ENCODE peak calls at places on chromosomes 13 and 19, in eight cellular contexts. N, X, T, S, P, D, E and V are unnamed samples.

GRCh38 chr13:87999791-88000190 is 328.6 kb downstream of the SLITRK5 start:
- DNase-seq in N (no peak), X (no peak), T (no peak), S (no peak), P (no peak), D (no peak), E (no peak), V (no peak)

GRCh38 chr19:14467816-14468215 is 7.3 kb downstream of the PTGER1 start:
- DNase-seq in N (no peak), X (no peak), T (no peak), S (no peak), P (no peak), D (no peak), E (no peak), V (no peak)

GRCh38 chr13:63700366-63700765 is 2284.7 kb upstream of the PCDH20 start:
- DNase-seq in N (no peak), X (no peak), T (no peak), S (no peak), P (no peak), D (no peak), E (no peak), V (no peak)

GRCh38 chr13:98549728-98550317 is 27.1 kb downstream of the STK24 start:
- DNase-seq in N (no peak), X (no peak), T (no peak), S (no peak), P (no peak), D (no peak), E (no peak), V (no peak)

GRCh38 chr13:30792257-30793000 is 57.1 kb downstream of the ALOX5AP start:
- DNase-seq in N (peak; percentile 56), X (peak; percentile 84), T (peak; percentile 75), S (peak; percentile 78), P (peak; percentile 68), D (peak; percentile 49), E (peak; percentile 71), V (no peak)

GRCh38 chr19:17658666-17659065 is 29.5 kb downstream of the UNC13A start:
- DNase-seq in N (no peak), X (no peak), T (no peak), S (no peak), P (no peak), D (peak; percentile 25), E (no peak), V (no peak)

GRCh38 chr13:33101835-33102234 is 85.6 kb downstream of the KL start:
- DNase-seq in N (no peak), X (no peak), T (no peak), S (no peak), P (no peak), D (no peak), E (no peak), V (no peak)

GRCh38 chr19:20078696-20079095 is 896 bp downstream of the ZNF90 start:
- DNase-seq in N (peak; percentile 16), X (peak; percentile 49), T (peak; percentile 67), S (peak; percentile 39), P (peak; percentile 49), D (peak; percentile 16), E (no peak), V (no peak)

GRCh38 chr19:13764821-13765394 is 586 bp downstream of the MRI1 start:
- DNase-seq in N (no peak), X (peak; percentile 91), T (peak; percentile 72), S (no peak), P (peak; percentile 66), D (no peak), E (peak; percentile 43), V (no peak)

GRCh38 chr13:22278336-22278929 is 607.6 kb downstream of the FGF9 start:
- DNase-seq in N (peak; percentile 55), X (no peak), T (no peak), S (peak; percentile 28), P (no peak), D (peak; percentile 64), E (peak; percentile 72), V (peak; percentile 49)

GRCh38 chr19:54451331-54451871 is 2.4 kb downstream of the LENG8 start:
- DNase-seq in N (no peak), X (no peak), T (no peak), S (no peak), P (peak; percentile 62), D (no peak), E (no peak), V (no peak)

GRCh38 chr19:19382118-19382517 is 23.4 kb upstream of the GATAD2A start:
- DNase-seq in N (no peak), X (no peak), T (no peak), S (no peak), P (no peak), D (no peak), E (no peak), V (no peak)

GRCh38 chr13:85864963-85865530 is 65.8 kb upstream of the SLITRK6 start:
- DNase-seq in N (no peak), X (no peak), T (no peak), S (no peak), P (no peak), D (no peak), E (no peak), V (no peak)

GRCh38 chr19:35828694-35829301 is 16.2 kb upstream of the PRODH2 start:
- DNase-seq in N (peak; percentile 65), X (no peak), T (no peak), S (peak; percentile 29), P (no peak), D (peak; percentile 59), E (peak; percentile 60), V (no peak)

GRCh38 chr13:43364210-43365041 is 341.0 kb downstream of the DNAJC15 start:
- DNase-seq in N (peak; percentile 31), X (no peak), T (no peak), S (no peak), P (no peak), D (no peak), E (no peak), V (no peak)

GRCh38 chr13:101784313-101784712 is 331.8 kb downstream of the ITGBL1 start:
- DNase-seq in N (no peak), X (no peak), T (no peak), S (no peak), P (no peak), D (no peak), E (no peak), V (no peak)

GRCh38 chr13:35472308-35473008 is 4.0 kb downstream of the MAB21L1 start:
- DNase-seq in N (no peak), X (no peak), T (no peak), S (no peak), P (no peak), D (no peak), E (no peak), V (no peak)

GRCh38 chr19:38211206-38211605 is 12.8 kb downstream of the DPF1 start:
- DNase-seq in N (no peak), X (peak; percentile 84), T (no peak), S (no peak), P (no peak), D (no peak), E (no peak), V (no peak)

GRCh38 chr19:29022165-29022564 is 190.8 kb downstream of the UQCRFS1 start:
- DNase-seq in N (no peak), X (peak; percentile 45), T (no peak), S (no peak), P (no peak), D (no peak), E (no peak), V (no peak)

GRCh38 chr19:20858218-20858617 is 64.8 kb upstream of the ZNF85 start:
- DNase-seq in N (no peak), X (no peak), T (no peak), S (no peak), P (no peak), D (no peak), E (no peak), V (no peak)

DNA sequence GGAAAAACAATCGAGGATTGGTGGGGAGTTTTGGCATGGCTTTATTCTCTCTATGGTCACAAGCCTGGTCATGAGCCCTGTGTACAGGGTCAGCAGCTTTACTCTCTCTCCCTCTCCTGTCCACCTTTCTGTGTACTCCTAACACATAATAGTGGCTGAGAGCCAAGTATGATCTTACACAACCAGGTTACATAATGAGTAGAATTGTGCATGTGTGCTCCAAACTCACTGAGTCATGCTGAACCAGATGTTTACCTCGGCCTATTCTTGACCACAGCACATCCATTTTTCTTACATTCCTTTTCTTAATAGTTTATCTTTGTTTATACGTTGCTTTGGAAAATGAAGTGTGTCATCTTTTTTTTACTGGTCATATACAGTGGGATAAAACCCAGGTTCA is 53.1 kb downstream of the ZNF254 start:
- DNase-seq in N (no peak), X (no peak), T (no peak), S (no peak), P (no peak), D (no peak), E (no peak), V (no peak)
- H3K9me3 ChIP-seq in N (peaks cover 22% of the 10 kb centered on the region), X (peaks cover 56% of the 10 kb centered on the region), T (peaks cover 78% of the 10 kb centered on the region), S (peaks cover 44% of the 10 kb centered on the region), P (peaks cover 96% of the 10 kb centered on the region), D (peaks cover 9% of the 10 kb centered on the region), E (peaks cover 54% of the 10 kb centered on the region), V (peaks cover 53% of the 10 kb centered on the region)

DNA sequence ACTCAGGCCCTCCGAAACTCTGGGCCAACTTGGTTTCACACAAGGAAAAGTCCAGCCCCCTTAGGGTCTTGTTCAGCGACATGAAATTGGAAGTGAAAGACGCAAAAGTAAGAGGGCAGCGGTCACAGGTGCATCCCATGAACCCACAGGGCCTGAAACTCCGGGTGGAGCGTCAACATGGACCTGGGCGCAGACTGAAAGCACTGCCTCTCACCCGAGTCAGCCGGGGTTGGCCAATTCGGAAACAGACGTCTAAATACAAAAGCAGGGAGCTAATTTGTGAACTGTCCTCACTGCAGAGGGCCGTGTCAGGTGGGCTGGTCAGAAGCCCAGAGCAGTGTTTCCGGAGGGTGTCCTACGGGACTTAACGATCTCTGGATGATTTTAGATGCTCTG is 26.7 kb downstream of the ADPRHL1 start:
- DNase-seq in N (no peak), X (no peak), T (no peak), S (no peak), P (no peak), D (no peak), E (no peak), V (no peak)
- H3K4me1 ChIP-seq in N (no peaks in the 10 kb centered on the region), X (no peaks in the 10 kb centered on the region), T (no peaks in the 10 kb centered on the region), S (no peaks in the 10 kb centered on the region), P (no peaks in the 10 kb centered on the region), D (no peaks in the 10 kb centered on the region), E (peaks cover 18% of the 10 kb centered on the region), V (no peaks in the 10 kb centered on the region)

DNA sequence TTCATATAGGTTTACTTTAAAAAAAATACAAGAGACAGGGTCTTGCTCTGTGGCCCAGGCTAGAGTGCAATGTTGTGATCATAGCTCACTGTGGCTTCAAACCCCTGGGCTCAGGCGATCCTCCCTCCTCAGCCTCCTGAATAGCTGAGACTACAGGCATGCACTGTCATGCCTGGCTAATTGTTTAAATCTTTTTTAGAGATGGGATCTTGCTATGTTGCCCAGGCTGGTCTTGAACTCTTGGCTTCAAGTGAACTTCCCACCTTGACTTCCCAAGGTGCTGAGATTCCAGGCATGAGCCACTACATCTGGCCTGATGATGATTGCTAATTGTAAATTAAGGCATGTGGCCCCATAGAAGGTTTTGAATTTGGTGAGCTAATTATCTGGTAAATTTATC is 35.4 kb upstream of the ADGRE1 start:
- DNase-seq in N (no peak), X (no peak), T (no peak), S (no peak), P (no peak), D (no peak), E (no peak), V (no peak)
- H3K9me3 ChIP-seq in N (no peaks in the 10 kb centered on the region), X (no peaks in the 10 kb centered on the region), T (no peaks in the 10 kb centered on the region), S (no peaks in the 10 kb centered on the region), P (no peaks in the 10 kb centered on the region), D (no peaks in the 10 kb centered on the region), E (no peaks in the 10 kb centered on the region), V (no peaks in the 10 kb centered on the region)

DNA sequence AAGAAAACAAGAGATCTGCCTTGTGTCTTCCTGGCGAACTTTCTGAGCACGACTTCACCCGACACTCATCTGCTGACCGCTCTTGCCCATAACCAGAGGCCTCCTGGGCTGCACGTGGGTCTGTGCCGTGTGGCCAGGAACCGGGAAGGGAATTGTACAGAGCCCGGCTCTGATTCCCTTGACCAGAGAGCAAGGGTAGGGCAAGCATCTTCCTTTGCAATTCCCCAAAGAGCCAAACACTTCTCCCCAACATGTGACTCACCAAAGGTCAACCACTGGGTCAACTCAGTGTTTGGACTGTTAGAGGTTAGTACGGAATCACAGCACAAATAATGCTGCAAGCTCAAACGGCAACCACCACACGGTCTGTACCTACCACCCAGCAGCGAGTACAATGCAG is 48.9 kb downstream of the KLF2 start:
- DNase-seq in N (peak; percentile 48), X (no peak), T (no peak), S (peak; percentile 73), P (no peak), D (peak; percentile 84), E (no peak), V (no peak)
- H3K4me1 ChIP-seq in N (peaks cover 12% of the 10 kb centered on the region), X (peaks cover 73% of the 10 kb centered on the region), T (peaks cover 50% of the 10 kb centered on the region), S (peaks cover 15% of the 10 kb centered on the region), P (peaks cover 68% of the 10 kb centered on the region), D (peaks cover 52% of the 10 kb centered on the region), E (peaks cover 59% of the 10 kb centered on the region), V (peaks cover 94% of the 10 kb centered on the region)